ENCODE peak calls at places on chromosomes 12 and 14, in four cellular contexts. One of them, this sample, is unnamed.

GRCh38 chr12:57241556-57242310 is 9.3 kb downstream of the STAC3 start:
- DNase-seq in nephron progenitor cell: no peak
- DNase-seq in caudate nucleus: no peak
- DNase-seq in NCI-H146: peak
- DNase-seq in this sample: no peak

GRCh38 chr12:32921397-32921796 is 24.8 kb upstream of the PKP2 start:
- DNase-seq in nephron progenitor cell: no peak
- DNase-seq in NCI-H146: no peak
- DNase-seq in caudate nucleus: peak
- DNase-seq in this sample: no peak

GRCh38 chr14:75273272-75274044 is 5.2 kb upstream of the FOS start:
- DNase-seq in caudate nucleus: no peak
- DNase-seq in NCI-H146: no peak
- DNase-seq in nephron progenitor cell: no peak
- DNase-seq in this sample: peak

GRCh38 chr14:37642125-37642524 is 46.7 kb downstream of the TTC6 start:
- DNase-seq in NCI-H146: no peak
- DNase-seq in caudate nucleus: no peak
- DNase-seq in nephron progenitor cell: no peak
- DNase-seq in this sample: no peak

GRCh38 chr14:22218729-22219128 is 370.3 kb downstream of the DAD1 start:
- DNase-seq in NCI-H146: no peak
- DNase-seq in caudate nucleus: no peak
- DNase-seq in nephron progenitor cell: no peak
- DNase-seq in this sample: no peak

GRCh38 chr12:52277486-52278245 is 3.2 kb downstream of the KRT86 start:
- DNase-seq in caudate nucleus: no peak
- DNase-seq in NCI-H146: no peak
- DNase-seq in nephron progenitor cell: no peak
- DNase-seq in this sample: no peak

GRCh38 chr14:49212721-49213120 is 373.5 kb downstream of the RPS29 start:
- DNase-seq in caudate nucleus: no peak
- DNase-seq in nephron progenitor cell: no peak
- DNase-seq in NCI-H146: no peak
- DNase-seq in this sample: no peak

GRCh38 chr12:51636581-51636980 is 45.5 kb downstream of the SCN8A start:
- DNase-seq in nephron progenitor cell: no peak
- DNase-seq in NCI-H146: no peak
- DNase-seq in caudate nucleus: no peak
- DNase-seq in this sample: no peak

GRCh38 chr12:67752226-67752732 is 103.7 kb downstream of the DYRK2 start:
- DNase-seq in nephron progenitor cell: no peak
- DNase-seq in caudate nucleus: no peak
- DNase-seq in NCI-H146: no peak
- DNase-seq in this sample: no peak

GRCh38 chr14:64746298-64747250 is 42.4 kb downstream of the PLEKHG3 start:
- DNase-seq in NCI-H146: no peak
- DNase-seq in caudate nucleus: no peak
- DNase-seq in nephron progenitor cell: no peak
- DNase-seq in this sample: no peak

GRCh38 chr12:67649165-67650126 is 901 bp downstream of the DYRK2 start:
- DNase-seq in caudate nucleus: peak
- DNase-seq in nephron progenitor cell: peak
- DNase-seq in NCI-H146: peak
- DNase-seq in this sample: no peak

GRCh38 chr14:24337144-24337823 is 2.4 kb upstream of the ADCY4 start:
- DNase-seq in caudate nucleus: no peak
- DNase-seq in nephron progenitor cell: no peak
- DNase-seq in NCI-H146: no peak
- DNase-seq in this sample: no peak

GRCh38 chr12:68761901-68762630 is 16.1 kb downstream of the SLC35E3 start:
- DNase-seq in NCI-H146: no peak
- DNase-seq in caudate nucleus: no peak
- DNase-seq in nephron progenitor cell: no peak
- DNase-seq in this sample: no peak

GRCh38 chr14:59919582-59920377 is at the start of gene LRRC9:
- DNase-seq in NCI-H146: peak
- DNase-seq in nephron progenitor cell: peak
- DNase-seq in caudate nucleus: peak
- DNase-seq in this sample: peak

GRCh38 chr12:107775093-107775721 is 703 bp downstream of the ASCL4 start:
- DNase-seq in caudate nucleus: no peak
- DNase-seq in NCI-H146: peak
- DNase-seq in nephron progenitor cell: peak
- DNase-seq in this sample: no peak

GRCh38 chr12:131142891-131143637 is 189.4 kb downstream of the ADGRD1 start:
- DNase-seq in NCI-H146: no peak
- DNase-seq in nephron progenitor cell: no peak
- DNase-seq in caudate nucleus: no peak
- DNase-seq in this sample: peak

GRCh38 chr14:68405959-68406358 is 386.9 kb downstream of the ZFP36L1 start:
- DNase-seq in caudate nucleus: no peak
- DNase-seq in NCI-H146: no peak
- DNase-seq in nephron progenitor cell: no peak
- DNase-seq in this sample: no peak

GRCh38 chr14:21382886-21383847 is 652 bp downstream of the SUPT16H start:
- DNase-seq in NCI-H146: peak
- DNase-seq in caudate nucleus: peak
- DNase-seq in nephron progenitor cell: peak
- DNase-seq in this sample: peak

GRCh38 chr12:42960087-42960527 is 370.6 kb upstream of the PRICKLE1 start:
- DNase-seq in NCI-H146: no peak
- DNase-seq in nephron progenitor cell: no peak
- DNase-seq in caudate nucleus: no peak
- DNase-seq in this sample: no peak

GRCh38 chr12:44021471-44021971 is 185.6 kb downstream of the TMEM117 start:
- DNase-seq in nephron progenitor cell: no peak
- DNase-seq in NCI-H146: no peak
- DNase-seq in caudate nucleus: no peak
- DNase-seq in this sample: no peak

GRCh38 chr12:108629824-108630476 is 3.7 kb downstream of the SELPLG start:
- DNase-seq in caudate nucleus: no peak
- DNase-seq in nephron progenitor cell: no peak
- DNase-seq in NCI-H146: no peak
- DNase-seq in this sample: no peak

GRCh38 chr12:123763093-123763492 is 992 bp downstream of the DNAH10 start:
- DNase-seq in nephron progenitor cell: no peak
- DNase-seq in caudate nucleus: no peak
- DNase-seq in NCI-H146: peak
- DNase-seq in this sample: no peak

GRCh38 chr12:45409966-45410365 is 194.1 kb downstream of the ANO6 start:
- DNase-seq in nephron progenitor cell: no peak
- DNase-seq in NCI-H146: no peak
- DNase-seq in caudate nucleus: no peak
- DNase-seq in this sample: no peak

GRCh38 chr14:65465584-65465983 is 53.1 kb downstream of the FUT8 start:
- DNase-seq in caudate nucleus: no peak
- DNase-seq in nephron progenitor cell: no peak
- DNase-seq in NCI-H146: no peak
- DNase-seq in this sample: no peak

GRCh38 chr14:35553808-35554207 is 19.8 kb downstream of the INSM2 start:
- DNase-seq in caudate nucleus: no peak
- DNase-seq in NCI-H146: no peak
- DNase-seq in nephron progenitor cell: no peak
- DNase-seq in this sample: no peak

GRCh38 chr12:98388126-98388525 is 127.3 kb upstream of the TMPO start:
- DNase-seq in nephron progenitor cell: no peak
- DNase-seq in caudate nucleus: no peak
- DNase-seq in NCI-H146: no peak
- DNase-seq in this sample: no peak

GRCh38 chr14:24379907-24380746 is 12.1 kb downstream of the NFATC4 start:
- DNase-seq in caudate nucleus: no peak
- DNase-seq in nephron progenitor cell: no peak
- DNase-seq in NCI-H146: no peak
- DNase-seq in this sample: no peak

GRCh38 chr12:124036117-124037109 is 63.4 kb downstream of the ZNF664 start:
- DNase-seq in NCI-H146: peak
- DNase-seq in caudate nucleus: peak
- DNase-seq in nephron progenitor cell: peak
- DNase-seq in this sample: peak

This sample was measured in anterior cingulate cortex.